ENCODE peak calls at places on chromosomes 6 and 20, in nine cellular contexts. T, Z, F, V, C, W, H, E and J are unnamed samples.

GRCh38 chr6:70166088-70166958 is 136.6 kb downstream of the COL9A1 start:
- DNase-seq in H (peak), C (peak), T (no peak), Z (peak), F (no peak), W (peak), E (no peak), V (no peak), J (no peak)

GRCh38 chr6:119160911-119161310 is 82.4 kb upstream of the FAM184A start:
- DNase-seq in V (no peak), F (no peak), Z (no peak), H (no peak), W (no peak), C (no peak), E (no peak), T (no peak), J (no peak)

GRCh38 chr6:69279805-69280204 is 517.0 kb downstream of the LMBRD1 start:
- DNase-seq in F (no peak), H (peak), T (no peak), C (no peak), E (no peak), W (no peak), V (no peak), Z (no peak), J (no peak)

GRCh38 chr20:62475027-62475818 is 572 bp downstream of the GATA5 start:
- DNase-seq in Z (no peak), T (no peak), C (no peak), H (no peak), F (no peak), E (no peak), W (no peak), V (no peak), J (no peak)

GRCh38 chr6:38052035-38052434 is 232.5 kb downstream of the ZFAND3 start:
- DNase-seq in F (no peak), W (no peak), Z (no peak), T (no peak), E (no peak), C (no peak), H (no peak), V (no peak), J (no peak)

GRCh38 chr20:34249291-34249690 is 8.1 kb downstream of the ASIP start:
- DNase-seq in F (no peak), T (no peak), V (no peak), H (no peak), W (peak), Z (no peak), E (no peak), C (no peak), J (no peak)

GRCh38 chr6:6522709-6523108 is 65.8 kb upstream of the LY86 start:
- DNase-seq in Z (no peak), W (no peak), E (no peak), T (no peak), V (no peak), F (no peak), C (no peak), H (no peak), J (no peak)

GRCh38 chr20:49775229-49775693 is 37.4 kb upstream of the SLC9A8 start:
- DNase-seq in T (no peak), Z (peak), W (no peak), H (no peak), C (peak), F (peak), E (peak), V (peak), J (no peak)

GRCh38 chr20:3071610-3072529 is at the start of gene OXT:
- DNase-seq in C (peak), T (peak), Z (peak), V (no peak), F (no peak), W (no peak), H (peak), E (no peak), J (no peak)

GRCh38 chr6:24453921-24454320 is 35.5 kb downstream of the GPLD1 start:
- DNase-seq in C (no peak), F (no peak), T (no peak), V (no peak), W (no peak), E (no peak), Z (no peak), H (no peak), J (no peak)

GRCh38 chr20:18524646-18525045 is 16.9 kb downstream of the SEC23B start:
- DNase-seq in E (no peak), V (no peak), Z (no peak), T (no peak), F (no peak), C (no peak), W (no peak), H (no peak), J (no peak)

GRCh38 chr6:3230275-3231212 is 3.1 kb upstream of the TUBB2B start:
- DNase-seq in H (no peak), Z (no peak), W (no peak), E (no peak), F (no peak), C (peak), V (no peak), T (no peak), J (no peak)

GRCh38 chr6:113859349-113860164 is 2.4 kb downstream of the MARCKS start:
- DNase-seq in T (no peak), Z (peak), E (no peak), H (peak), W (no peak), F (peak), V (peak), C (peak), J (no peak)

GRCh38 chr6:40586800-40587201 is 363 bp downstream of the LRFN2 start:
- DNase-seq in T (no peak), Z (no peak), W (no peak), C (no peak), V (peak), H (no peak), F (no peak), E (no peak), J (no peak)

GRCh38 chr6:12899080-12899815 is 182.7 kb downstream of the PHACTR1 start:
- DNase-seq in H (no peak), C (no peak), T (no peak), W (no peak), V (no peak), Z (no peak), F (no peak), E (no peak), J (no peak)

GRCh38 chr6:136288566-136289326 is 900 bp downstream of the BCLAF1 start:
- DNase-seq in W (peak), F (peak), E (peak), H (peak), T (peak), Z (peak), C (peak), V (peak), J (peak)

GRCh38 chr6:79453558-79454042 is 83.6 kb downstream of the LCA5 start:
- DNase-seq in C (no peak), Z (no peak), W (no peak), E (no peak), F (no peak), H (no peak), T (no peak), V (no peak), J (no peak)

GRCh38 chr20:33646191-33646590 is 15.9 kb upstream of the C20orf144 start:
- DNase-seq in H (peak), E (no peak), T (no peak), W (no peak), F (no peak), V (no peak), C (no peak), Z (no peak), J (no peak)

GRCh38 chr20:15240801-15241200 is 903.4 kb upstream of the FLRT3 start:
- DNase-seq in V (no peak), C (no peak), E (no peak), W (no peak), F (no peak), T (no peak), Z (no peak), H (no peak), J (no peak)

GRCh38 chr20:32762754-32763201 is 593 bp downstream of the DNMT3B start:
- DNase-seq in Z (no peak), V (no peak), F (no peak), C (no peak), W (no peak), T (no peak), H (no peak), E (no peak), J (no peak)

GRCh38 chr6:88908598-88909548 is 54.5 kb downstream of the RNGTT start:
- DNase-seq in V (no peak), E (no peak), Z (peak), C (no peak), W (no peak), F (no peak), H (no peak), T (no peak), J (no peak)

GRCh38 chr6:135936606-135937005 is 85.1 kb downstream of the PDE7B start:
- DNase-seq in E (no peak), V (no peak), C (peak), H (no peak), T (no peak), Z (no peak), F (no peak), W (peak), J (no peak)

GRCh38 chr6:109091314-109092009 is 3.2 kb downstream of the SESN1 start:
- DNase-seq in F (no peak), T (no peak), Z (no peak), V (no peak), E (no peak), H (no peak), W (no peak), C (no peak), J (no peak)

GRCh38 chr6:42292002-42292735 is 74.5 kb upstream of the MRPS10 start:
- DNase-seq in F (no peak), E (no peak), T (no peak), C (no peak), Z (no peak), H (no peak), W (no peak), V (no peak), J (no peak)

GRCh38 chr6:40735126-40735920 is 148.2 kb upstream of the LRFN2 start:
- DNase-seq in H (no peak), E (no peak), Z (no peak), C (no peak), F (no peak), T (no peak), W (no peak), V (no peak), J (no peak)

GRCh38 chr20:48025061-48025515 is 239.8 kb upstream of the SULF2 start:
- DNase-seq in E (no peak), V (peak), H (no peak), T (no peak), F (no peak), C (no peak), W (no peak), Z (no peak), J (no peak)
- TF ChIP-seq CTCF in E (no peak), V (no peak), H (no peak), T (no peak), F (no peak), C (no peak), W (no peak), Z (no peak), J (no peak)

GRCh38 chr6:33204165-33204414 is 365 bp upstream of the HSD17B8 start:
- DNase-seq in W (no peak), T (no peak), C (no peak), V (no peak), H (no peak), F (no peak), E (no peak), Z (no peak), J (no peak)

GRCh38 chr6:33206864-33207568 is 1.3 kb upstream of the RING1 start:
- DNase-seq in T (no peak), W (no peak), Z (no peak), E (no peak), H (no peak), V (no peak), C (peak), F (no peak), J (no peak)

GRCh38 chr6:33206027-33206863 is 1.8 kb downstream of the HSD17B8 start:
- DNase-seq in T (no peak), W (no peak), Z (no peak), C (no peak), H (no peak), E (no peak), V (no peak), F (no peak), J (no peak)

GRCh38 chr6:33204415-33205171 is at the start of gene HSD17B8:
- DNase-seq in C (peak), F (peak), T (peak), W (peak), V (peak), H (peak), Z (peak), E (peak), J (peak)

DNA sequence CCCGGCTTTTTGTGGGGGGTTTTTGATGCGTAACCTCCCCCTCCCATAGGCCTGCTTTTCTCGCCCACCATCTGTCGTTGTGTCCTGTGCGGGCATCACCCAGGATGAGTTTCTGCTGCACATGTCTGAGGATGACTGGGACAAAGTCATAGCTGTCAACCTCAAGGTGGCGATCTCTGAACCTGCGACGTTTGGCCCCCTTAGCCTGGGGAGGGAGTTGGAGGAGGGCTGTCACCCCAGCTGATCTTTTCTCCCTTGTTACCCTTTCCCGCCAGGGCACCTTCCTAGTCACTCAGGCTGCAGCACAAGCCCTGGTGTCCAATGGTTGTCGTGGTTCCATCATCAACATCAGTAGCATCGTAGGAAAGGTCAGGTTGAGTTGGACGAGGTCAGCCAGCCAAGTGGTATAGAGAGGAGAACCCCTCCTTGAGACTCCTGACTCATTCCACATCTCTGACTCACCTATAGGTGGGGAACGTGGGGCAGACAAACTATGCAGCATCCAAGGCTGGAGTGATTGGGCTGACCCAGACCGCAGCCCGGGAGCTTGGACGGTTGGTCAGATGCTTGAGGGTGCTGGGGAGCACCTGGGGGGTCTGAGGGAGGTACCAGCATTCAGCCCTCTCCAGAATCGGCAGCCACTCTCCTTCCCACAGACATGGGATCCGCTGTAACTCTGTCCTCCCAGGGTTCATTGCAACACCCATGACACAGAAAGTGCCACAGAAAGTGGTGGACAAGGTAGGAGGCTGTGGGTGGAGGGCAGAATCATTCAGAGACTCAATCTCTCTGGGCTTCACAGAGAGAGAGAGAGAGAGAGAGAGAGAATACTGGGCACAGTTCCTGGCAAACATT is 944 bp downstream of the HSD17B8 start:
- DNase-seq in H (no peak), F (peak), Z (no peak), V (no peak), W (no peak), C (no peak), E (no peak), T (no peak), J (no peak)
- H3K4me3 ChIP-seq in H (peak), F (peak), Z (peak), V (peak), W (peak), C (no peak), E (peak), T (peak), J (peak)

DNA sequence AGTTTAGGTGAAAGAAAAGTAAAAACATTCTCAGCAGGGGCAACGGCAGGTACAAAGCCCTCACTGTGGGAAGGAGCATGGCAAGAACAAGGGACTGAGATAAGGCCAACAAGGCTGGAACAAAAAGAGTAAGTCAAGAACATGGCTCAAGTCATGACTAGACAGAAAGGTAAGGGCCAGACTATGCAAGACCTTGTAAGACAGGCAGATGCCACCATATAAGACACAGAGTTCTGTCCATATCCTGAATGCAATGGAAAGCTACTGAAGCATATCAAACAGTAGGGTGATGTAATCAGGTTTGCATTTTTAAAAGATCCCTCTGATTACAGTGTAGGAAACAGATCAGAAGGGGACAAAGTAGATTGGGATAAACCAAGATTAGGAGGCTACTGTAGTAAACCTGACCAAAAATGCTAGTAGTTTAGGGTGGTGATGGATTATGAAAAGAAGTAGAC is 5.5 kb downstream of the REV3L start:
- DNase-seq in V (no peak), T (no peak), E (no peak), H (no peak), F (no peak), W (no peak), C (no peak), Z (no peak), J (no peak)
- H3K27ac ChIP-seq in V (no peak), T (no peak), E (no peak), H (peak), F (peak), W (no peak), C (no peak), Z (no peak), J (no peak)

DNA sequence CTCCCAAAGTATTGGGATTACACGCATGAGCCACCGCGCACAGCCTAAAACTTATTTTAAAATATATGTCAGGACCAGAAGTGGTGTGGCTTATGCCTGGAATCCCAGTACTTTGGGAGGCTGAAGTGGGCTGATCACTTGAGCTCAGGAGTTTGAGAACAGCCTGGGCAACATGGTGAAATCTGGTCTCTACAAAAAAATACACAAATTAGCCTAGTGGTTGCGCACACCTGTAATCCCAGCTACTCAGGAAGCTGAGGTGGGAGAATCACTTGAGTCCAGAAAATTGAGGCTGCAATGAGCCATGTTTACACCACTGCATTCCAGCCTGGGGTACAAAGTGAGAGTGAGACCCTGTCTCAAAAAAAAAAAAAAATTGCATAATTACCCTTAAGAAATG is 13.7 kb downstream of the PXT1 start:
- DNase-seq in H (no peak), Z (no peak), C (no peak), T (no peak), E (no peak), V (no peak), W (no peak), F (no peak), J (no peak)
- TF ChIP-seq CTCF in H (peak), Z (no peak), C (peak), T (no peak), E (no peak), V (no peak), W (no peak), F (no peak), J (no peak)